ENCODE peak calls at places on chromosomes 16 and 17, in four cellular contexts. L, J, X and H are unnamed samples.

GRCh38 chr16:17510532-17510931 is 39.8 kb upstream of the XYLT1 start:
- DNase-seq in L (no peak), J (peak; percentile 89), X (no peak), H (no peak)

GRCh38 chr16:57619606-57620315 is 8.7 kb upstream of the ADGRG1 start:
- DNase-seq in L (no peak), J (no peak), X (peak; percentile 88), H (no peak)

GRCh38 chr16:23724438-23725131 is 11.6 kb upstream of the ERN2 start:
- DNase-seq in L (no peak), J (no peak), X (no peak), H (no peak)

GRCh38 chr16:81004646-81005353 is 1.9 kb downstream of the CMC2 start:
- DNase-seq in L (no peak), J (peak; percentile 71), X (peak; percentile 57), H (peak; percentile 32)

GRCh38 chr16:10256855-10257641 is 74.8 kb upstream of the GRIN2A start:
- DNase-seq in L (peak; percentile 30), J (peak; percentile 20), X (peak; percentile 52), H (peak; percentile 86)

GRCh38 chr17:41799366-41799765 is 12.4 kb downstream of the P3H4 start:
- DNase-seq in L (no peak), J (no peak), X (peak; percentile 47), H (no peak)

GRCh38 chr17:67421869-67422273 is 44.8 kb downstream of the PITPNC1 start:
- DNase-seq in L (peak; percentile 48), J (peak; percentile 99), X (peak; percentile 66), H (peak; percentile 22)

GRCh38 chr17:41512789-41513547 is 5.7 kb downstream of the KRT15 start:
- DNase-seq in L (no peak), J (no peak), X (no peak), H (no peak)

GRCh38 chr16:1492923-1493745 is at the start of gene TELO2:
- DNase-seq in L (no peak), J (peak; percentile 70), X (peak; percentile 89), H (peak; percentile 100)

GRCh38 chr16:46885960-46886763 is 2.0 kb downstream of the GPT2 start:
- DNase-seq in L (peak; percentile 62), J (peak; percentile 70), X (no peak), H (no peak)

GRCh38 chr17:70420876-70421445 is 251.6 kb downstream of the KCNJ2 start:
- DNase-seq in L (no peak), J (peak; percentile 2), X (no peak), H (no peak)

GRCh38 chr17:82525712-82526111 is 6.2 kb downstream of the FOXK2 start:
- DNase-seq in L (no peak), J (no peak), X (no peak), H (no peak)

GRCh38 chr17:82527893-82528292 is 8.4 kb downstream of the FOXK2 start:
- DNase-seq in L (no peak), J (peak; percentile 55), X (no peak), H (no peak)

GRCh38 chr17:82529914-82530300 is 10.4 kb downstream of the FOXK2 start:
- DNase-seq in L (no peak), J (no peak), X (no peak), H (no peak)

GRCh38 chr17:82531431-82531881 is 11.9 kb downstream of the FOXK2 start:
- DNase-seq in L (no peak), J (peak; percentile 80), X (no peak), H (no peak)

DNA sequence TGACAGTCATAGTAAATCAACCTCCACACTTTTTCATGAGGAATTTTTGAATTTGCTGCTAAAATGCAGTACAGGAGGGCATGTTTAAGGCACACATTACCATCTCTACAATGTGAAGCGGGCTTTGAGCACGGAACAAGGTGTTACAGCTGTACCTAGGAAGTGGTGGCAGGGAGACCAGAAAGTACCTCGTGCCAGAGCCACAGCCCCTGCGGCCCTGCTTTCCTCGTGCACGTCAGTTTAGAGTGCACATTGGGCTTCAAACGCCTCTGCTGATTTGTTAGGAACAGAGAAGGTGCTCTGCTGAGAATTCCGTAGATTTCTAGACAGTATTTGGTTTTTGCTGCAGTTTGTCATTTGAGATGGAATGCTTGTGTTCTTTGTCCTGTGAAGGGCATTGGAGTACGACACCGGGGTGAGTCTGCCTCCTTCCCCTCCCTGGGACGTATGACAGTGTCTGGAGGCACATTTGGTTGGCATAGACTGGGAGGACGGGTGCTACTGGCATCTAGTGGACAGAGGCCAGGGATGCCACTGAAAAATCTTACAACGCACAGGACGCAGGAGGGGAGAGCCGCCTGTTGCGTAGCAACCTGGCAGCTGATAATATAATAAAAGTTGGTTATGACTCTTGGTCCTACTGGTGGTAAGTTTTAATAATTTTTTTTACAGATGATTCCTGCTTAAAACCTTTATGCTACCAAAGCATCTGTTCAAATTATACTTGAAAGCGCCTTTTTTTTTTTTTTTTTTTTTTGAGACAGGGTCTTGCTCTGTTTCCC is 9.1 kb downstream of the FOXK2 start:
- DNase-seq in L (no peak), J (peak; percentile 60), X (peak; percentile 62), H (no peak)
- TF ChIP-seq CTCF in L (peak; percentile 67), J (peak; percentile 37), X (no peak), H (no peak)

GRCh38 chr17:63700528-63701441 is 860 bp upstream of the LIMD2 start:
- DNase-seq in L (no peak), J (peak; percentile 59), X (no peak), H (peak; percentile 85)
- TF ChIP-seq CTCF in L (no peak), J (no peak), X (no peak), H (peak; percentile 28)

DNA sequence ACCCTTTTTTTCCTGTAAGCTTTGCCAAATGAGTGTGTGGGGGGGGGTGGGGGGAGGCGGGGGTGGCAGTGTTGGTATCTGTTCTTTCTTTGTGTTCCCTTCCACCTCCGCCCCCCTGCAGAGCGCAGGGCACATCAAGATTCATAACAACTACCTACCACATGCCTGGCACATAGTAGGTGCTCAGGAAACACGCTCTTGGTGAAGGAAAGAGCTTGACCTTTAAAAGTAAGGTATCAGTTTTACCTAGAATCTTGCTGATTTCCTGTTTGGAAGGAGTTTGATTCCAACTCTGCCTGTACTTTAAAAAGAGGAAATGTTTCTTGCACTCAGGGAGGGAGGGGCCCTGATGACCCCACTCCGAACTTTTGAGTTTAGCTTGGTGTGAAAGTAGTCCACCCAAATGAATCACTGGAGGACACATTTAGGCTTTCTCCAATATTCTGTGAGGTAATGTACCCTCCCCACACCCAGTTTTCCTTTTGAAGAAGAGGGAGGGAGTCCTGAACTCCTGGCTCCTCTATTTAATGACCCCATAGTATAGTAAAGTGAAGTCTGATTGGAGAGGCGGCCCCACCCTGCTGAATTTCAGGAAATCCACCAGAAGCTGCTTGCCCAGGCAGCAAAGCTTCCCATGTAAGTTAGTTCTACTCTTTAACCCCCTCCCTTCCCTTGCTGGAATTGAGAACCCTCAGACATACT is 549 bp upstream of the FAM20A start:
- DNase-seq in L (no peak), J (no peak), X (no peak), H (no peak)
- TF ChIP-seq CTCF in L (no peak), J (no peak), X (no peak), H (no peak)

DNA sequence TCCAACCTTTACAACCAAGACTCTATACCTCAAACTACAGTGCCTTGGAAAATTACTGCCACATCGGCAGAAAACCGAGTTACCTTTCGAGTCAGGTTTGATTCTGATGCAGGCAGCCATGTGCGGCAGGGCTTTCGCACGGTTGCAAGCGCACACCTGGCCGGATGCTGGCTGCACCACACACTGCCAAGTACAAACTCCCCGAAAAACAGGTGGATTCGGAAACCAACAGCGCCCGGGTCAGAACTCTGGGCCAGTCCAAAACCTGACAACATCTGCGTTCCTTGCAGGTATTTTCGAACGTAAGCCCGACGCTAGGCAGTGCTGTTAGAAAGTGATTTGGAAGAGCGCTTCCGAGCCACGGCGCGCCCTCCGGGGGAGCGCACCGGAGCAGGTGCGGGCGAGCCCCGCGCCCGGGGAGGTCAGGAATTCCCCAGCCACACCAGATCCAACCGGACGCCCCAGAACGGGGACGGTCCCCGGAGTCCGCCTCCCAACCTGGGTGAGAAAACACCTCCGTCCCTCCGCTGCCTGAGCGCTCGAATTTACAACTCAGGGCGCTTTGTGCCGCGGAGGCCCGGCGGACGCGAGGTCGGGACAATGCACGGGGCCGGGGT is 1.2 kb downstream of the USP7 start:
- DNase-seq in L (no peak), J (no peak), X (peak; percentile 30), H (peak; percentile 77)
- TF ChIP-seq CTCF in L (no peak), J (no peak), X (no peak), H (no peak)